ENCODE peak calls at places on chromosomes 4 and X, in six cellular contexts. L, I, G, B, T and U are unnamed samples.

GRCh38 chrX:71621644-71622346 is 3.5 kb upstream of the CXCR3 start:
- DNase-seq in T (no peak), L (peak), B (no peak), I (no peak), G (no peak), U (no peak)

GRCh38 chr4:682490-683172 is 6.3 kb downstream of the SLC49A3 start:
- DNase-seq in T (no peak), B (no peak), L (no peak), G (no peak), I (peak), U (no peak)

GRCh38 chr4:7435411-7436095 is 823 bp upstream of the PSAPL1 start:
- DNase-seq in I (no peak), T (no peak), G (no peak), B (peak), L (no peak), U (no peak)

GRCh38 chrX:154409222-154409871 is at the start of gene DNASE1L1:
- DNase-seq in L (peak), T (no peak), I (no peak), B (peak), G (peak), U (peak)

GRCh38 chr4:168433576-168433975 is 46.7 kb downstream of the DDX60L start:
- DNase-seq in B (no peak), I (no peak), T (no peak), G (no peak), L (no peak), U (no peak)

GRCh38 chr4:153083447-153083921 is 120.8 kb upstream of the TRIM2 start:
- DNase-seq in B (peak), L (no peak), G (peak), I (peak), T (peak), U (no peak)

GRCh38 chr4:9962611-9963314 is 58.5 kb downstream of the SLC2A9 start:
- DNase-seq in T (no peak), G (no peak), L (no peak), I (no peak), B (no peak), U (no peak)

GRCh38 chr4:185582651-185583400 is 47.5 kb upstream of the PDLIM3 start:
- DNase-seq in L (no peak), T (no peak), B (no peak), I (no peak), G (no peak), U (no peak)

GRCh38 chrX:69987691-69988090 is 62.0 kb downstream of the AWAT2 start:
- DNase-seq in B (no peak), T (no peak), G (no peak), I (no peak), L (no peak), U (no peak)

GRCh38 chr4:99221980-99222379 is 2.9 kb upstream of the ADH6 start:
- DNase-seq in T (no peak), L (no peak), B (no peak), I (no peak), G (no peak), U (no peak)

GRCh38 chr4:134201216-134202098 is at the start of gene PABPC4L:
- DNase-seq in B (peak), L (peak), T (no peak), I (peak), G (peak), U (peak)

GRCh38 chr4:83109480-83110221 is 4.9 kb downstream of the PLAC8 start:
- DNase-seq in B (peak), L (no peak), T (peak), I (peak), G (no peak), U (peak)

DNA sequence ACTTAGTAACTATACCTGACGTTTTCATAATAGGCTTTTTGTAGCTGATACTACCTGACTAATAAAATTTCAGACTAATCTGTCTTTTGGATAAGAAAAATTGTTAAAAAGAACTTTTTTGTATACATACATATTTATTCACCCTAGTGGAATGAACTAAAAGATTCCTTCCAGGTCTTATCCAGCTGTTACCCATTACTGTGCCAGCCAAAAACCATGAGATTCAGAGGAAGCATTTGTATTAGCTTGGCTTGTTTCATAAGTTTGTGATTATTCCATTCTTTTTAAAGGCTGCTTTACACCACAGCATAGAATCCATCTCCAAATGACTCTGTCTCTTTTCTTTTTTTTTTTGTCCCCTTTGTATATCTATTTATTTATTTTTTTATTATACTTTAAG is 149.4 kb downstream of the FAT4 start:
- DNase-seq in I (no peak), L (no peak), B (no peak), T (no peak), G (no peak), U (no peak)
- H3K4me3 ChIP-seq in I (no peak), L (no peak), B (no peak), T (no peak), G (no peak), U (no peak)

GRCh38 chrX:130171446-130172126 is at the start of gene RAB33A:
- DNase-seq in B (no peak), L (no peak), G (no peak), I (peak), T (no peak), U (peak)
- H3K27ac ChIP-seq in B (peak), L (peak), G (no peak), I (peak), T (peak), U (no peak)

GRCh38 chr4:151857368-151857767 is 96.6 kb upstream of the GATB start:
- DNase-seq in B (no peak), L (no peak), T (no peak), G (no peak), I (no peak), U (no peak)
- H3K4me3 ChIP-seq in B (no peak), L (no peak), T (no peak), G (peak), I (no peak), U (no peak)

DNA sequence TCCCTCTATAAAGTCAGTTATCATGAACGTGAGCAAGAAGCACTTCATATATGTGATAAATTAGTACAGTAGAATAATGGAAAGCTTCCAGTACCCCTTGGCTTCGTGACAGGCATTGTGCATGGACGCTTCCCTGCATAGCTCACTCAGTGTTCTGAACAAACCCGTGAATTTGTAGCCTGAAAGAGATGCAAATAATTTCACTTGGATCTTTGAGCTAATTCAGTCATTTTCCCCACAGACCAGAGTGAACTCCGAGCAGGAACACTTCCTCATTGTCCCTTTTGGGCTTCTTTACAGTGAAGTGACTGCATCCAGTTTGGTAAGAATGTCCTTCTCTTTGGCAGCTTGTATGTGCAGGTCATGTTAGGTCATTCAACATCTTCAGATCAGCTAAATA is 50.1 kb downstream of the ADD1 start:
- DNase-seq in I (no peak), L (no peak), T (no peak), B (no peak), G (no peak), U (no peak)
- H3K27ac ChIP-seq in I (no peak), L (no peak), T (no peak), B (no peak), G (no peak), U (no peak)

GRCh38 chr4:25117274-25117673 is 43.0 kb downstream of the SEPSECS start:
- DNase-seq in L (no peak), I (no peak), T (no peak), G (no peak), B (no peak), U (no peak)
- H3K4me3 ChIP-seq in L (no peak), I (no peak), T (no peak), G (no peak), B (no peak), U (no peak)

GRCh38 chrX:47234583-47234982 is 1.8 kb downstream of the USP11 start:
- DNase-seq in I (no peak), B (no peak), T (no peak), L (no peak), G (no peak), U (no peak)

GRCh38 chrX:47233333-47234113 is 714 bp downstream of the USP11 start:
- DNase-seq in I (peak), B (peak), L (peak), G (peak), T (peak), U (peak)

GRCh38 chrX:47232803-47233332 is at the start of gene USP11:
- DNase-seq in I (peak), G (no peak), T (peak), L (no peak), B (peak), U (no peak)

GRCh38 chrX:47232197-47232802 is 509 bp upstream of the USP11 start:
- DNase-seq in I (peak), T (peak), G (no peak), B (peak), L (no peak), U (no peak)

GRCh38 chrX:47235691-47236103 is 2.9 kb downstream of the USP11 start:
- DNase-seq in B (no peak), L (no peak), G (no peak), T (no peak), I (no peak), U (no peak)
- H3K27ac ChIP-seq in B (no peak), L (peak), G (no peak), T (no peak), I (peak), U (no peak)